ENCODE peak calls at places on chromosomes 7 and 10, in six cellular contexts. L, E, J, U, Y and K are unnamed samples.

GRCh38 chr10:92150798-92151197 is 140.1 kb downstream of the CPEB3 start:
- DNase-seq in Y (no peak), U (no peak), L (no peak), J (no peak), E (no peak), K (no peak)

GRCh38 chr7:69123003-69123402 is 475.3 kb upstream of the AUTS2 start:
- DNase-seq in E (no peak), J (no peak), Y (no peak), U (no peak), L (no peak), K (no peak)

GRCh38 chr7:91098566-91098965 is 165.7 kb upstream of the FZD1 start:
- DNase-seq in J (peak; percentile 70), U (no peak), L (no peak), E (no peak), Y (no peak), K (peak; percentile 63)

GRCh38 chr7:91285966-91286365 is 21.7 kb downstream of the FZD1 start:
- DNase-seq in E (no peak), L (no peak), J (peak; percentile 39), Y (no peak), U (no peak), K (no peak)

GRCh38 chr7:94344826-94345225 is 49.9 kb upstream of the COL1A2 start:
- DNase-seq in Y (no peak), E (no peak), U (no peak), J (peak; percentile 59), L (no peak), K (peak; percentile 58)

GRCh38 chr10:111756541-111757061 is 427.0 kb downstream of the GPAM start:
- DNase-seq in Y (peak; percentile 8), J (no peak), U (peak; percentile 68), E (peak; percentile 21), L (peak; percentile 5), K (no peak)

GRCh38 chr7:137953692-137954470 is 48.0 kb downstream of the CREB3L2 start:
- DNase-seq in U (peak; percentile 90), Y (no peak), L (no peak), J (peak; percentile 76), E (no peak), K (no peak)

GRCh38 chr7:72751978-72752377 is 76.0 kb downstream of the TYW1B start:
- DNase-seq in U (no peak), J (no peak), E (no peak), L (no peak), Y (no peak), K (peak; percentile 6)

GRCh38 chr10:114070710-114071109 is 27.0 kb downstream of the ADRB1 start:
- DNase-seq in U (no peak), E (no peak), Y (no peak), J (no peak), L (no peak), K (no peak)

GRCh38 chr10:8044908-8045727 is 9.4 kb upstream of the GATA3 start:
- DNase-seq in U (no peak), E (no peak), Y (no peak), J (no peak), L (no peak), K (no peak)

GRCh38 chr7:113657603-113658002 is 261.2 kb downstream of the PPP1R3A start:
- DNase-seq in Y (no peak), U (no peak), E (no peak), J (no peak), L (no peak), K (no peak)

GRCh38 chr10:113177163-113177935 is 227.3 kb downstream of the TCF7L2 start:
- DNase-seq in U (no peak), J (no peak), E (no peak), L (no peak), Y (peak; percentile 50), K (peak; percentile 22)

GRCh38 chr7:36128448-36129047 is 24.5 kb upstream of the EEPD1 start:
- DNase-seq in U (peak; percentile 90), L (peak; percentile 40), J (peak; percentile 86), Y (peak; percentile 75), E (peak; percentile 90), K (no peak)

GRCh38 chr10:126062132-126063032 is 166.0 kb downstream of the FANK1 start:
- DNase-seq in L (peak; percentile 90), E (no peak), Y (peak; percentile 88), J (peak; percentile 96), U (peak; percentile 89), K (peak; percentile 91)

GRCh38 chr7:159197066-159197975 is 52.7 kb upstream of the VIPR2 start:
- DNase-seq in Y (peak; percentile 26), U (no peak), J (no peak), E (no peak), L (no peak), K (no peak)

GRCh38 chr10:74306227-74306982 is 155.4 kb downstream of the ADK start:
- DNase-seq in L (no peak), J (no peak), Y (no peak), U (no peak), E (no peak), K (no peak)

GRCh38 chr7:141874787-141875186 is 33.5 kb upstream of the PRSS37 start:
- DNase-seq in U (no peak), E (no peak), Y (no peak), L (no peak), J (no peak), K (no peak)

GRCh38 chr7:106332186-106332585 is 47.4 kb upstream of the NAMPT start:
- DNase-seq in Y (no peak), J (no peak), U (no peak), L (no peak), E (no peak), K (no peak)

GRCh38 chr7:129530881-129531391 is 28.6 kb downstream of the SMKR1 start:
- DNase-seq in E (no peak), L (no peak), Y (no peak), U (peak; percentile 62), J (peak; percentile 81), K (no peak)

GRCh38 chr7:158955932-158956804 is 99.8 kb downstream of the DYNC2I1 start:
- DNase-seq in U (no peak), L (no peak), E (peak; percentile 59), J (no peak), Y (no peak), K (no peak)

GRCh38 chr10:78972160-78972946 is 96.4 kb upstream of the ZMIZ1 start:
- DNase-seq in Y (peak; percentile 76), U (peak; percentile 70), E (peak; percentile 85), L (peak; percentile 37), J (peak; percentile 77), K (peak; percentile 78)

GRCh38 chr7:101321491-101322401 is at the start of gene IFT22:
- DNase-seq in J (peak; percentile 84), U (peak; percentile 88), E (peak; percentile 98), Y (peak; percentile 94), L (peak; percentile 71), K (peak; percentile 93)

GRCh38 chr7:121279822-121280221 is 49.0 kb upstream of the WNT16 start:
- DNase-seq in L (no peak), Y (no peak), U (no peak), E (no peak), J (no peak), K (no peak)

GRCh38 chr10:34467364-34467763 is 347.7 kb downstream of the PARD3 start:
- DNase-seq in U (no peak), Y (no peak), E (no peak), J (no peak), L (no peak), K (no peak)

GRCh38 chr7:47370461-47371042 is 211.4 kb downstream of the TNS3 start:
- DNase-seq in J (no peak), E (no peak), Y (no peak), L (no peak), U (no peak), K (no peak)

GRCh38 chr10:35437829-35438228 is 101.5 kb downstream of the CCNY start:
- DNase-seq in U (no peak), J (no peak), E (no peak), L (no peak), Y (no peak), K (no peak)

GRCh38 chr7:129519464-129519863 is 17.1 kb downstream of the SMKR1 start:
- DNase-seq in E (no peak), J (no peak), U (no peak), Y (no peak), L (no peak), K (no peak)

GRCh38 chr7:22561895-22562593 is 62.1 kb upstream of the STEAP1B start:
- DNase-seq in E (no peak), L (no peak), Y (no peak), U (no peak), J (no peak), K (no peak)

GRCh38 chr7:29091121-29091601 is 55.2 kb downstream of the CPVL start:
- DNase-seq in J (no peak), U (no peak), Y (peak; percentile 48), E (no peak), L (no peak), K (no peak)

GRCh38 chr7:64206903-64207302 is at the start of gene ZNF735:
- DNase-seq in Y (no peak), L (no peak), E (no peak), J (no peak), U (no peak), K (no peak)

GRCh38 chr10:120600871-120601644 is 144.0 kb downstream of the PLPP4 start:
- DNase-seq in U (no peak), L (no peak), Y (no peak), E (no peak), J (peak; percentile 2), K (peak; percentile 42)

GRCh38 chr10:93363891-93364648 is 118.1 kb downstream of the MYOF start:
- DNase-seq in U (no peak), E (peak; percentile 43), J (no peak), L (no peak), Y (peak; percentile 17), K (no peak)

GRCh38 chr7:42617071-42617705 is 294.7 kb downstream of the C7orf25 start:
- DNase-seq in J (no peak), Y (peak; percentile 5), L (no peak), E (no peak), U (no peak), K (no peak)

GRCh38 chr7:149635561-149636329 is 137.6 kb downstream of the ZNF467 start:
- DNase-seq in J (no peak), L (no peak), U (peak; percentile 79), Y (no peak), E (no peak), K (no peak)

GRCh38 chr10:112767156-112767555 is 182.9 kb upstream of the TCF7L2 start:
- DNase-seq in E (no peak), J (no peak), Y (no peak), L (no peak), U (no peak), K (no peak)

GRCh38 chr10:56646301-56646700 is 285.2 kb upstream of the ZWINT start:
- DNase-seq in E (no peak), Y (no peak), L (no peak), J (no peak), U (no peak), K (no peak)

GRCh38 chr7:37942934-37943610 is 22.6 kb downstream of the EPDR1 start:
- DNase-seq in L (peak; percentile 63), J (no peak), U (peak; percentile 77), Y (peak; percentile 83), E (peak; percentile 95), K (peak; percentile 24)

GRCh38 chr10:100620087-100620835 is 84.5 kb downstream of the HIF1AN start:
- DNase-seq in E (no peak), Y (no peak), J (no peak), L (no peak), U (no peak), K (no peak)

GRCh38 chr10:17880596-17880995 is 71.1 kb upstream of the SLC39A12 start:
- DNase-seq in Y (no peak), U (no peak), J (no peak), L (no peak), E (no peak), K (no peak)